ENCODE peak calls at places on chromosomes 1 and 21, in seven cellular contexts. D, G, O, E, X, M and F are unnamed samples.
A peak's percentile ranks its signal among the peaks of the same experiment; 100 is the strongest.

GRCh38 chr1:25692560-25692959 is 76.0 kb downstream of the MAN1C1 start:
- DNase-seq in M (no peak), O (no peak), X (no peak), E (no peak), D (no peak), G (no peak), F (no peak)

GRCh38 chr1:103459385-103459784 is 66.1 kb upstream of the RNPC3 start:
- DNase-seq in O (no peak), E (no peak), G (no peak), X (no peak), D (peak; percentile 68), M (no peak), F (no peak)

GRCh38 chr1:193919827-193920226 is 733.4 kb upstream of the B3GALT2 start:
- DNase-seq in O (no peak), G (no peak), E (no peak), D (peak; percentile 60), X (no peak), M (no peak), F (no peak)

GRCh38 chr1:10637833-10638558 is 158.4 kb downstream of the CASZ1 start:
- DNase-seq in O (no peak), M (no peak), D (no peak), X (no peak), E (no peak), G (no peak), F (no peak)

GRCh38 chr1:13605159-13605558 is 21.5 kb downstream of the PDPN start:
- DNase-seq in D (peak; percentile 90), G (no peak), E (no peak), X (no peak), O (no peak), M (no peak), F (no peak)

GRCh38 chr1:72636636-72637035 is 354.3 kb upstream of the NEGR1 start:
- DNase-seq in X (no peak), M (no peak), E (no peak), D (peak; percentile 40), O (no peak), G (no peak), F (no peak)

GRCh38 chr1:225699336-225699735 is 46.4 kb upstream of the ENAH start:
- DNase-seq in E (no peak), D (peak; percentile 48), G (no peak), O (no peak), M (no peak), X (no peak), F (no peak)

GRCh38 chr1:87888456-87888855 is 559.8 kb downstream of the LMO4 start:
- DNase-seq in D (peak; percentile 38), M (no peak), X (no peak), O (no peak), E (no peak), G (no peak), F (no peak)

GRCh38 chr21:44623575-44623974 is 3.3 kb upstream of the KRTAP10-9 start:
- DNase-seq in G (no peak), M (no peak), X (no peak), E (no peak), D (no peak), O (no peak), F (no peak)
- H3K9me3 ChIP-seq in G (peaks cover 25% of the 10 kb centered on the region), M (peaks cover 15% of the 10 kb centered on the region), X (peaks cover 7% of the 10 kb centered on the region), E (peaks cover 1% of the 10 kb centered on the region), D (no peaks in the 10 kb centered on the region), O (no peaks in the 10 kb centered on the region), F (peaks cover 4% of the 10 kb centered on the region)

GRCh38 chr1:152511596-152511995 is 993 bp downstream of the LCE5A start:
- DNase-seq in E (no peak), M (no peak), G (no peak), D (no peak), O (no peak), X (no peak), F (no peak)
- H3K9me3 ChIP-seq in E (no peaks in the 10 kb centered on the region), M (no peaks in the 10 kb centered on the region), G (no peaks in the 10 kb centered on the region), D (no peaks in the 10 kb centered on the region), O (no peaks in the 10 kb centered on the region), X (no peaks in the 10 kb centered on the region), F (no peaks in the 10 kb centered on the region)

GRCh38 chr21:21373969-21374368 is 375.8 kb downstream of the NCAM2 start:
- DNase-seq in X (no peak), M (no peak), O (no peak), E (no peak), D (no peak), G (no peak), F (no peak)
- H3K9me3 ChIP-seq in X (no peaks in the 10 kb centered on the region), M (no peaks in the 10 kb centered on the region), O (no peaks in the 10 kb centered on the region), E (no peaks in the 10 kb centered on the region), D (no peaks in the 10 kb centered on the region), G (peaks cover 2% of the 10 kb centered on the region), F (no peaks in the 10 kb centered on the region)

DNA sequence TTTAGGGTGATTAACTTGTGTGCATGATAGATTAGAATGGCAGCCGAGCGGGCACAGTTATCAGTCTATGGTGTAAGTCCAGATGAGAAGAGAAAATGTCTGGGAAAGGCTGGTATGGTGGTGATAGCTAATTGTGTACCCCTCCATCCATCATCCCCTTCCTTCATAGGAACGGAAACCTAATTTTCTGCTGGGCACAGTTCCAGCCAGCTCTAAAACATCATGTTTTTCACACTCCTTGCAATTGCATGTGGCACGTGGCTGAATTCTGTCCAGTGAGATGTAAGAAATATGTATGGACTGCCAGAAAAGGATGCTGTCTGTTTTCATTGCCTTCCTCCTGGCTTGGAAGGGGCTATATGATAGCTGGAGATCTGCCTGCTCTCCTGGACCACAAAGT is 40.9 kb upstream of the ZP4 start:
- DNase-seq in D (no peak), M (no peak), X (no peak), E (no peak), O (no peak), G (no peak), F (no peak)
- H3K9me3 ChIP-seq in D (no peaks in the 10 kb centered on the region), M (no peaks in the 10 kb centered on the region), X (no peaks in the 10 kb centered on the region), E (no peaks in the 10 kb centered on the region), O (no peaks in the 10 kb centered on the region), G (no peaks in the 10 kb centered on the region), F (no peaks in the 10 kb centered on the region)

GRCh38 chr1:90994461-90994860 is 27.4 kb downstream of the ZNF644 start:
- DNase-seq in X (no peak), M (no peak), D (no peak), O (no peak), E (no peak), G (no peak), F (no peak)
- H3K9me3 ChIP-seq in X (no peaks in the 10 kb centered on the region), M (peaks cover 26% of the 10 kb centered on the region), D (no peaks in the 10 kb centered on the region), O (no peaks in the 10 kb centered on the region), E (peaks cover 25% of the 10 kb centered on the region), G (peaks cover 4% of the 10 kb centered on the region), F (peaks cover 5% of the 10 kb centered on the region)

GRCh38 chr21:44625756-44626155 is 1.1 kb upstream of the KRTAP10-9 start:
- DNase-seq in X (no peak), E (no peak), G (no peak), O (no peak), M (no peak), D (no peak), F (no peak)
- H3K9me3 ChIP-seq in X (peaks cover 15% of the 10 kb centered on the region), E (peaks cover 10% of the 10 kb centered on the region), G (peaks cover 21% of the 10 kb centered on the region), O (no peaks in the 10 kb centered on the region), M (peaks cover 15% of the 10 kb centered on the region), D (no peaks in the 10 kb centered on the region), F (peaks cover 4% of the 10 kb centered on the region)

GRCh38 chr1:43309626-43310025 is 8.8 kb downstream of the TIE1 start:
- DNase-seq in O (peak; percentile 35), X (no peak), D (no peak), E (no peak), M (no peak), G (no peak), F (no peak)
- H3K9me3 ChIP-seq in O (no peaks in the 10 kb centered on the region), X (no peaks in the 10 kb centered on the region), D (no peaks in the 10 kb centered on the region), E (no peaks in the 10 kb centered on the region), M (no peaks in the 10 kb centered on the region), G (no peaks in the 10 kb centered on the region), F (no peaks in the 10 kb centered on the region)